ENCODE peak calls at places on chromosome 7, in four cellular contexts. D is GM23248, T is mesendoderm, E is colonic mucosa. P is an unnamed sample.

GRCh38 chr7:129989466-129989865 is 36.7 kb upstream of the UBE2H start:
- DNase-seq in D (no peak), T (no peak), E (no peak), P (no peak)

GRCh38 chr7:5797716-5798115 is 16.3 kb upstream of the RNF216 start:
- DNase-seq in D (no peak), T (no peak), E (peak), P (no peak)

GRCh38 chr7:38211940-38212339 is 33.9 kb downstream of the STARD3NL start:
- DNase-seq in D (peak), T (no peak), E (no peak), P (no peak)

GRCh38 chr7:123537026-123537642 is 2.7 kb upstream of the IQUB start:
- DNase-seq in D (peak), T (peak), E (no peak), P (no peak)

GRCh38 chr7:80896856-80897598 is 21.8 kb downstream of the SEMA3C start:
- DNase-seq in D (peak), T (no peak), E (peak), P (no peak)

GRCh38 chr7:21051865-21052264 is 265.2 kb upstream of the SP8 start:
- DNase-seq in D (no peak), T (no peak), E (no peak), P (no peak)

GRCh38 chr7:19117081-19117869 is at the start of gene TWIST1:
- DNase-seq in D (peak), T (peak), E (peak), P (peak)

GRCh38 chr7:52257890-52258289 is 777.5 kb upstream of the POM121L12 start:
- DNase-seq in D (no peak), T (no peak), E (no peak), P (no peak)

GRCh38 chr7:111953611-111954010 is 252.6 kb downstream of the DOCK4 start:
- DNase-seq in D (peak), T (peak), E (no peak), P (peak)

GRCh38 chr7:70466725-70467364 is 665.1 kb upstream of the GALNT17 start:
- DNase-seq in D (no peak), T (no peak), E (no peak), P (no peak)

GRCh38 chr7:131105803-131106680 is 221.6 kb upstream of the MKLN1 start:
- DNase-seq in D (peak), T (peak), E (peak), P (peak)

GRCh38 chr7:7568553-7568952 is 1.9 kb downstream of the MIOS start:
- DNase-seq in D (no peak), T (no peak), E (no peak), P (no peak)
- H3K4me3 ChIP-seq in D (peak), T (no peak), E (no peak), P (peak)

GRCh38 chr7:91636728-91637127 is 243.8 kb downstream of the MTERF1 start:
- DNase-seq in D (no peak), T (no peak), E (no peak), P (no peak)

GRCh38 chr7:91632234-91632947 is 248.1 kb downstream of the MTERF1 start:
- DNase-seq in D (no peak), T (peak), E (no peak), P (no peak)

GRCh38 chr7:91632948-91633519 is 247.5 kb downstream of the MTERF1 start:
- DNase-seq in D (no peak), T (peak), E (no peak), P (no peak)

GRCh38 chr7:91636129-91636724 is 244.3 kb downstream of the MTERF1 start:
- DNase-seq in D (peak), T (peak), E (peak), P (peak)

GRCh38 chr7:91634485-91635177 is 245.9 kb downstream of the MTERF1 start:
- DNase-seq in D (no peak), T (no peak), E (no peak), P (no peak)
- H3K27ac ChIP-seq in D (no peak), T (no peak), E (no peak), P (no peak)

GRCh38 chr7:128167791-128168666 is 73.0 kb upstream of the LEP start:
- DNase-seq in D (no peak), T (no peak), E (no peak), P (peak)

GRCh38 chr7:128168667-128169210 is 72.3 kb upstream of the LEP start:
- DNase-seq in D (peak), T (peak), E (peak), P (peak)

GRCh38 chr7:128165927-128166420 is 75.1 kb upstream of the LEP start:
- DNase-seq in D (no peak), T (peak), E (no peak), P (peak)

GRCh38 chr7:128166603-128167315 is 74.3 kb upstream of the LEP start:
- DNase-seq in D (peak), T (peak), E (no peak), P (peak)

GRCh38 chr7:128167316-128167691 is 73.8 kb upstream of the LEP start:
- DNase-seq in D (peak), T (peak), E (no peak), P (peak)
- H3K9ac ChIP-seq in D (peak), T (no peak), E (no peak), P (no peak)

DNA sequence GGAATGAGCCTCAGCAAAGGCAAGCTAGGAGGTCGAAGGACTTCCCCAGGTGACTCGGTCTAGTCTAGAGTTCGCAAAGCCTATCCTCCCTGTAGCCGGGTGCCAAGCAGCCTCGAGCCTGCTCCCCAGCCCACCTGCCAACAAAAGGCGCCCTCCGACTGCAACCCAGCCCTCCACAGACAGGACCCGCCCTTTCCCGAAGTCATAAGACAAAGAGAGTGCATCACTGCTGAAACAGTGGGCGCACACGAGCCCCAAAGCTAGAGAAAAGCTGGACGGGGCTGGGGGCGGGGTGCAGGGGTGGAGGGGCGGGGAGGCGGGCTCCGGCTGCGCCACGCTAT is 667 bp upstream of the COL1A2 start:
- DNase-seq in D (peak), T (no peak), E (no peak), P (no peak)
- H3K4me3 ChIP-seq in D (peak), T (no peak), E (no peak), P (no peak)

P was measured in endodermal cell.